ENCODE peak calls at places on chromosomes 6 and 20, in five cellular contexts. V, G, O, D and H are unnamed samples.

GRCh38 chr6:44076366-44077200 is 50.7 kb downstream of the MRPL14 start:
- DNase-seq in V (peak; percentile 84), G (peak; percentile 61), O (no peak), D (no peak), H (no peak)

GRCh38 chr6:107987805-107988204 is 29.8 kb upstream of the SEC63 start:
- DNase-seq in V (no peak), G (no peak), O (no peak), D (no peak), H (no peak)

GRCh38 chr20:56247954-56248782 is at the start of gene MC3R:
- DNase-seq in V (no peak), G (peak; percentile 66), O (peak; percentile 79), D (peak; percentile 28), H (peak; percentile 5)

GRCh38 chr6:92271101-92271500 is 1148.3 kb downstream of the EPHA7 start:
- DNase-seq in V (no peak), G (no peak), O (no peak), D (no peak), H (no peak)

GRCh38 chr6:52953911-52954839 is 40.9 kb downstream of the GSTA4 start:
- DNase-seq in V (no peak), G (no peak), O (peak; percentile 91), D (no peak), H (no peak)

GRCh38 chr6:2085657-2086056 is 159.7 kb downstream of the GMDS start:
- DNase-seq in V (no peak), G (no peak), O (peak; percentile 31), D (no peak), H (no peak)

GRCh38 chr6:135250751-135251356 is 69.7 kb downstream of the MYB start:
- DNase-seq in V (no peak), G (no peak), O (no peak), D (no peak), H (no peak)

GRCh38 chr6:32095338-32096086 is 13.6 kb downstream of the TNXB start:
- DNase-seq in V (no peak), G (no peak), O (no peak), D (no peak), H (no peak)

GRCh38 chr6:22826961-22827360 is 257.6 kb downstream of the HDGFL1 start:
- DNase-seq in V (no peak), G (no peak), O (peak; percentile 81), D (no peak), H (peak; percentile 6)

GRCh38 chr6:28980797-28981390 is 24.2 kb downstream of the ZNF311 start:
- DNase-seq in V (no peak), G (peak; percentile 46), O (peak; percentile 90), D (peak; percentile 78), H (peak; percentile 84)
- TF ChIP-seq CTCF in V (peak; percentile 40), G (peak; percentile 44), O (peak; percentile 49), D (peak; percentile 46), H (peak; percentile 65)

DNA sequence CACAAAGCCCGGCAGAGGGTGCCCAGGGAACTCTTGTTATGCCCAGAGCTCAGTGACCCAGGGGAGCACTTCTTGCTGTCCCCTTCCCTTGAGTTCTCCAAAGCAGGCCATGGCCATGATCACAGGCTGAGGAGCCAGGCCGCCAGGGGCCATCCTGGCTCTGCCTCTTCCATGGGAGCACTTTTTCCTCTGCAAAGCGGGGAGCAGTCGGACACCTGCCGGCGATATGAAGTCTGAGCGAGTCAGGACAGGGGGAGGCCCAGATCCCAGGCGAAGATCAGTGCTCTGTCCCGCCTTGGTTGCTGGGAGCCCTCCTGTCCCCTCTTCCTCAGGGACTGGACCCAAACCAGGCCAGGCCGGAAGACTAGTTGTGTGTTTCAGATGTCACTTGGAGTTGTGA is 67.9 kb downstream of the TCP11 start:
- DNase-seq in V (no peak), G (no peak), O (no peak), D (no peak), H (no peak)
- H3K27ac ChIP-seq in V (no peak overlapping the region), G (no peak overlapping the region), O (no peak overlapping the region), D (no peak overlapping the region), H (no peak overlapping the region)

GRCh38 chr6:35476004-35476403 is 7.8 kb downstream of the RPL10A start:
- DNase-seq in V (no peak), G (no peak), O (no peak), D (no peak), H (no peak)

GRCh38 chr6:35478259-35478658 is 10.1 kb downstream of the RPL10A start:
- DNase-seq in V (no peak), G (no peak), O (no peak), D (no peak), H (no peak)

GRCh38 chr6:35475573-35475972 is 7.4 kb downstream of the RPL10A start:
- DNase-seq in V (no peak), G (no peak), O (no peak), D (no peak), H (no peak)

GRCh38 chr6:35477028-35477427 is 8.8 kb downstream of the RPL10A start:
- DNase-seq in V (no peak), G (no peak), O (no peak), D (no peak), H (no peak)

GRCh38 chr6:35477551-35478179 is 9.5 kb downstream of the RPL10A start:
- DNase-seq in V (no peak), G (no peak), O (no peak), D (no peak), H (no peak)
- H3K36me3 ChIP-seq in V (peaks cover 68% of the 10 kb centered on the region), G (no peaks in the 10 kb centered on the region), O (peaks cover 6% of the 10 kb centered on the region), D (peaks cover 25% of the 10 kb centered on the region), H (peaks cover 39% of the 10 kb centered on the region)

DNA sequence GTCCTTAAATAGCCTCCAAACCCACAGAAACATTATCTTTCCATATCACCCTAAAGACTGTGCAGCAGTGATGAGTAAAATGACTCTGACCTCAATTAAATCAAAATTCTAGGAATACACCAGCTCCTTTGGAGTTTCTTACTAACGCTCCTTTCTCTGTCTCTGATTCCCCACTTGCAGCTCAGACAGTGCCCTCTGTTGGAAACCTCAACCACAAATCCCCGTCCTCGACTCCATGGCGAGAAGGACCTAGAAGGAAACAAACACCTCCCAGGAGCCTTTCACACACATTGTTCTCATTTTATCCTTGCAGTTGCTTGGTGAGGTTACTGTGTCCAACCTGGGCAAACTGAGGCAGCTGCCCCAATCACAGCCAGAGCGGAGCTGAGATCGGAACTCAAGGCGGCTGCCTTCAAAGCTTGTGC is 17.7 kb upstream of the PARD6B start:
- DNase-seq in V (no peak), G (peak; percentile 62), O (peak; percentile 39), D (peak; percentile 73), H (no peak)
- TF ChIP-seq CTCF in V (peak; percentile 31), G (peak; percentile 61), O (peak; percentile 59), D (peak; percentile 63), H (peak; percentile 75)

GRCh38 chr20:48683467-48684175 is 144.2 kb downstream of the PREX1 start:
- DNase-seq in V (no peak), G (no peak), O (no peak), D (no peak), H (no peak)
- H3K27ac ChIP-seq in V (peak overlapping the region; percentile 70), G (no peak overlapping the region), O (no peak overlapping the region), D (peak overlapping the region; percentile 62), H (no peak overlapping the region)

GRCh38 chr6:98931710-98932109 is 16.0 kb downstream of the FBXL4 start:
- DNase-seq in V (no peak), G (no peak), O (no peak), D (no peak), H (no peak)
- H3K36me3 ChIP-seq in V (peaks cover 6% of the 10 kb centered on the region), G (no peaks in the 10 kb centered on the region), O (no peaks in the 10 kb centered on the region), D (no peaks in the 10 kb centered on the region), H (no peaks in the 10 kb centered on the region)